ENCODE peak calls at places on chromosomes 13 and 19, in four cellular contexts. C is pancreas, B is thoracic aorta, Z is body of pancreas. J is an unnamed sample.

GRCh38 chr13:113291997-113292862 is 4.8 kb upstream of the LAMP1 start:
- DNase-seq in C (no peak), B (no peak), Z (no peak), J (no peak)

GRCh38 chr13:94138831-94139230 is 340.7 kb downstream of the DCT start:
- DNase-seq in Z (no peak), B (no peak), C (no peak), J (no peak)

GRCh38 chr13:47017476-47017875 is 120.6 kb upstream of the HTR2A start:
- DNase-seq in C (no peak), Z (no peak), B (no peak), J (no peak)

GRCh38 chr19:49182848-49183375 is 25.3 kb downstream of the TRPM4 start:
- DNase-seq in Z (no peak), B (no peak), C (no peak), J (no peak)

GRCh38 chr19:1392939-1393530 is 8.3 kb downstream of the GAMT start:
- DNase-seq in C (no peak), B (no peak), Z (no peak), J (no peak)

GRCh38 chr19:7386769-7387168 is 38.0 kb downstream of the ARHGEF18 start:
- DNase-seq in C (no peak), B (no peak), Z (no peak), J (no peak)

GRCh38 chr19:44684892-44685847 is 13.8 kb upstream of the CEACAM16 start:
- DNase-seq in Z (no peak), C (no peak), B (peak), J (peak)

GRCh38 chr19:42563352-42564210 is 31.1 kb downstream of the CEACAM8 start:
- DNase-seq in Z (peak), C (peak), B (no peak), J (peak)

GRCh38 chr13:48660356-48661076 is 6.8 kb downstream of the CYSLTR2 start:
- DNase-seq in B (no peak), Z (no peak), C (no peak), J (no peak)

GRCh38 chr19:35741216-35741541 is 1.1 kb downstream of the IGFLR1 start:
- DNase-seq in B (no peak), C (no peak), Z (no peak), J (no peak)

GRCh38 chr19:44512326-44513298 is 12.3 kb upstream of the ZNF180 start:
- DNase-seq in B (no peak), Z (no peak), C (no peak), J (peak)

GRCh38 chr13:43331676-43332075 is 308.3 kb downstream of the DNAJC15 start:
- DNase-seq in C (no peak), B (no peak), Z (no peak), J (no peak)

GRCh38 chr13:29978211-29978610 is 127.8 kb upstream of the UBL3 start:
- DNase-seq in Z (no peak), C (no peak), B (no peak), J (no peak)

GRCh38 chr19:40236366-40236765 is 9.9 kb upstream of the CCNP start:
- DNase-seq in Z (no peak), B (no peak), C (no peak), J (no peak)

GRCh38 chr19:36182612-36183454 is 30.6 kb upstream of the COX7A1 start:
- DNase-seq in B (no peak), Z (no peak), C (no peak), J (no peak)

GRCh38 chr19:54172413-54172763 is 572 bp downstream of the TMC4 start:
- DNase-seq in Z (peak), C (no peak), B (no peak), J (no peak)

GRCh38 chr19:51323481-51323891 is 12.0 kb downstream of the IGLON5 start:
- DNase-seq in C (no peak), B (no peak), Z (no peak), J (no peak)

GRCh38 chr13:46866150-46866549 is 30.7 kb downstream of the HTR2A start:
- DNase-seq in Z (peak), C (no peak), B (no peak), J (peak)

GRCh38 chr19:44529541-44529940 is at the start of gene CEACAM20:
- DNase-seq in Z (no peak), C (no peak), B (no peak), J (no peak)

GRCh38 chr13:110698689-110699088 is 7.2 kb downstream of the CARS2 start:
- DNase-seq in B (no peak), C (no peak), Z (no peak), J (no peak)

GRCh38 chr13:103839460-103839859 is 773.2 kb upstream of the SLC10A2 start:
- DNase-seq in C (no peak), B (no peak), Z (no peak), J (no peak)

GRCh38 chr13:95246292-95247082 is 54.8 kb downstream of the ABCC4 start:
- DNase-seq in Z (no peak), B (no peak), C (no peak), J (no peak)

GRCh38 chr19:441213-441823 is 19.5 kb downstream of the SHC2 start:
- DNase-seq in B (no peak), C (no peak), Z (no peak), J (no peak)

GRCh38 chr13:99122171-99122570 is 78.5 kb upstream of the UBAC2 start:
- DNase-seq in B (no peak), Z (no peak), C (no peak), J (no peak)

GRCh38 chr19:10748924-10749434 is 31.1 kb downstream of the DNM2 start:
- DNase-seq in C (peak), B (no peak), Z (peak), J (no peak)

GRCh38 chr13:59229401-59229800 is 934.3 kb downstream of the DIAPH3 start:
- DNase-seq in C (no peak), B (no peak), Z (no peak), J (no peak)

GRCh38 chr19:11038511-11038910 is 50.8 kb upstream of the LDLR start:
- DNase-seq in B (no peak), Z (no peak), C (no peak), J (no peak)

GRCh38 chr13:25988655-25989054 is 63.2 kb downstream of the SHISA2 start:
- DNase-seq in B (no peak), C (no peak), Z (no peak), J (no peak)

GRCh38 chr19:34480971-34481821 is at the start of gene WTIP:
- DNase-seq in B (peak), C (peak), Z (peak), J (peak)

GRCh38 chr19:57688011-57688763 is 6.4 kb downstream of the ZNF551 start:
- DNase-seq in B (no peak), C (no peak), Z (no peak), J (no peak)

GRCh38 chr19:1752757-1753728 is at the start of gene ONECUT3:
- DNase-seq in B (no peak), Z (no peak), C (no peak), J (no peak)

GRCh38 chr19:31174948-31175347 is 174.3 kb downstream of the TSHZ3 start:
- DNase-seq in Z (no peak), B (no peak), C (no peak), J (no peak)

GRCh38 chr19:3513198-3514140 is 7.4 kb downstream of the FZR1 start:
- DNase-seq in B (no peak), Z (peak), C (peak), J (no peak)

GRCh38 chr19:42076375-42076944 is 494 bp downstream of the ZNF574 start:
- DNase-seq in B (no peak), Z (no peak), C (no peak), J (no peak)

GRCh38 chr19:58392945-58393724 is 2.3 kb upstream of the RNF225 start:
- DNase-seq in Z (no peak), C (no peak), B (no peak), J (no peak)

GRCh38 chr19:29811125-29812079 is at the start of gene CCNE1:
- DNase-seq in C (peak), B (peak), Z (peak), J (peak)

GRCh38 chr13:73138276-73138950 is 79.6 kb downstream of the KLF5 start:
- DNase-seq in Z (peak), B (no peak), C (no peak), J (peak)

GRCh38 chr13:84609716-84610115 is 727.4 kb upstream of the SLITRK1 start:
- DNase-seq in C (no peak), Z (no peak), B (no peak), J (no peak)

GRCh38 chr19:5030136-5030820 is 61.4 kb downstream of the KDM4B start:
- DNase-seq in B (no peak), C (no peak), Z (no peak), J (no peak)

GRCh38 chr19:5025027-5025426 is 56.1 kb downstream of the KDM4B start:
- DNase-seq in C (no peak), Z (no peak), B (no peak), J (no peak)

GRCh38 chr19:5028229-5028886 is 59.4 kb downstream of the KDM4B start:
- DNase-seq in B (no peak), C (no peak), Z (no peak), J (no peak)

GRCh38 chr19:5024282-5024681 is 55.4 kb downstream of the KDM4B start:
- DNase-seq in Z (no peak), B (no peak), C (no peak), J (no peak)

DNA sequence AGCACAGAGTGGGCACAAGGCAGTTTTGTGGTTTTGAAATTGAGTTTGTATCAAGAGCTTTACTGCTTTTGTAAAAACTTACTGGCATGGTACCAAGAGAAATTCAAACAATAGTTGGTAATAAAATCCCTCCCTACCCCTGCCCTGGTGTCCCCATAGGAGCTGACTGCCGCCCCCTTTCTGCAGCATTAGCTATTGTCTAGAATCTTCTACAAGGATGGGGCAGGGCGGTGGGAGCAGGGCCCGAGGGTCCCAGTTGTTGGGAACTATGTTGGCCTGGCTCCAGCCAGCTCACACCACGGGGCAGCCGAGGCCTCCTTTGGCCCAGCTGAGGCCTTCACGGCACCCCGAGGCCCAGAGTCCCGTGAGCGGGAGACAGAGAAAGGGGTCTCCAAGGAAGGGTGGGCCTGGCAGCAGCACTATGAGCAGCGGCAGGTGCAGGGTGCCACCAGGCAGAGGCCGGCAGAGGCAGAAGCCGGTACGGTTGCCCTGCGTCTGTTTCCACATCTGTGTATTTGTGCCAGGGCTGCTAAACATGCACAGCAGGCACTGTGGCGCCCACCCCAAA is 57.9 kb downstream of the KDM4B start:
- DNase-seq in C (no peak), Z (no peak), B (no peak), J (no peak)
- TF ChIP-seq CTCF in C (no peak), Z (no peak), B (no peak), J (peak)

DNA sequence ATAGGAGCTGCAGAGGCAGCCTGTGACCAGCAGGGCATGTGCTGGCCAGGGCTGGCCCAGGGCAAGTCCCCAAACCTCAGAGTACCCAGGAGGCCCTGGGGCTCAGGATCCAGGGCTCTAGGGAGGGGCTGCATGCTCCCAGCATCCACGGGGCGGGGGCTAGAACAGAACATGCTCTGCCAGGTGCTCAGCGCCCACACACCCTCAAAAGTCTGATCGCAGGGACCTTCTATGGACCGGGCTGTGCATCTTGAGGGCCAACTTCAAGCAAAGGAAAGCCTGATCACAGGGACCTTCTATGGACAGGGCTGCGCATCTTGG is 33.5 kb downstream of the ELL start:
- DNase-seq in Z (peak), C (no peak), B (no peak), J (no peak)
- TF ChIP-seq CTCF in Z (no peak), C (no peak), B (peak), J (peak)

DNA sequence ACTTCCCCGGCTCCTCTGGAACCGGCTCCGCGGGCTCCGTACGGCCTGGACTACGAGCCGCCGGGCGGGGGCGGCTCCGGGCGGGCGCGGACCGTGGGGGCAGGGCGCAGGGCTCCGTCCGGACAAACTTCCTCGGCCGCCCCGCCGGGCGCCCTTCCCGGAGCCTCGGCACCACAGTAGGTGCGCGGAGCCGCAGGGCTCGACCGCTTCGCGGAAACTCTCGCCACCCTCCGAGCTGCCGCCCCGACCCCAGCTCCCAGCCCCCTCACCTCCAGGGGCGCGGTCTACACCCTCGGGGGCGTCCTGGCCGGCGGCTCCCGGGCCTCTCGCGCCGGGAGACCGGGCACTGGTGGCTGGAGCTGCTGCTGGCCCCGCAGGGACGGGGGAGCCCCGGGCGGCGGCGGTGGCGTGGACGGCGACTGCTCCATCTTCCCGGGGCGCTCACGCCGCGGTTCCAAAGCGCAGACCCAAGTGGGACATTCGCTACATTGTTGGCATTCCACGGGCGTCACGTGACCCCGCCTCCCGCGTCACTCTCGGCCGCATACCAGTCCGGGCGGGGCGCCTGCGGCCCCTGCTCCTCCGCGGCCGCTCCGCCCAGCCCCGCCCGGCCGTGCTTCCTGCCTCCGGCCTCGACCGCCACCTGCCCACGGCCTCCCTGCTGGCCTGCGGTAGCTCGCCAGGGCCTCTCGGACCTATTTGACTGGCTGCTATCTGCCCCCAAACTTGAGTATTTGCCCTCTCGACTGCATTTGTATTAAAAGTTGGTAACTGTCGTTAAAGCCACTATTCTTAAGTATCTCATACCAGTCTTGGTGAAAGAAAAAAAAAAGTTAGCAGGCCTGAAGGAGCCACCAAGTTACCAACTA is at the start of gene LATS2:
- DNase-seq in Z (peak), B (peak), C (peak), J (peak)
- TF ChIP-seq CTCF in Z (no peak), B (no peak), C (no peak), J (peak)

DNA sequence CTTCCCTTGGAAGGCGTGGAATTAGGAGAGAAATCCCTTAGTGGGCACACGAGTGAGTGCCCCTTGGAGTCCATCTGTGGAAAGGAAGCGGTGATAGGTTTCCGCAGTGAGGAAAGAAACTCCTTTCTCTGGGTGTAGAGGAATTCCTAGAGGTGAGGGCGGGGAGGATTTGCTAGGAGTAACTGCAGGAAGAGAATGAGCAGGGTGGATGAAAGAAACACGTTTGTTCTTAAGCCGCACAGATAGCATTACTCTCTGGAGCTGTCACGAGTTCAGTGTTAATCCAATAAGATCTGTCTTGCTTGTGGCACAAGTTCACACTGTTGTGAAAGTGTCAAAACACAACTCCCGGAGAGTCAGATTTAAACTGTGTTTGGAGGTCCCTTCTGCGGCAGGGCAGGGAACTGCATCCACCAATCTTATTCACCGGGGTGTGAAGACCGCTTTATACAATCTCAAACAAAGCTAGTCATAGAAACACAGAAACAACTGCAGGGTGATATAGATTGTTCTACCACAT is 1.2 kb downstream of the KL start:
- DNase-seq in C (no peak), Z (no peak), B (no peak), J (no peak)
- TF ChIP-seq CTCF in C (no peak), Z (peak), B (peak), J (no peak)

DNA sequence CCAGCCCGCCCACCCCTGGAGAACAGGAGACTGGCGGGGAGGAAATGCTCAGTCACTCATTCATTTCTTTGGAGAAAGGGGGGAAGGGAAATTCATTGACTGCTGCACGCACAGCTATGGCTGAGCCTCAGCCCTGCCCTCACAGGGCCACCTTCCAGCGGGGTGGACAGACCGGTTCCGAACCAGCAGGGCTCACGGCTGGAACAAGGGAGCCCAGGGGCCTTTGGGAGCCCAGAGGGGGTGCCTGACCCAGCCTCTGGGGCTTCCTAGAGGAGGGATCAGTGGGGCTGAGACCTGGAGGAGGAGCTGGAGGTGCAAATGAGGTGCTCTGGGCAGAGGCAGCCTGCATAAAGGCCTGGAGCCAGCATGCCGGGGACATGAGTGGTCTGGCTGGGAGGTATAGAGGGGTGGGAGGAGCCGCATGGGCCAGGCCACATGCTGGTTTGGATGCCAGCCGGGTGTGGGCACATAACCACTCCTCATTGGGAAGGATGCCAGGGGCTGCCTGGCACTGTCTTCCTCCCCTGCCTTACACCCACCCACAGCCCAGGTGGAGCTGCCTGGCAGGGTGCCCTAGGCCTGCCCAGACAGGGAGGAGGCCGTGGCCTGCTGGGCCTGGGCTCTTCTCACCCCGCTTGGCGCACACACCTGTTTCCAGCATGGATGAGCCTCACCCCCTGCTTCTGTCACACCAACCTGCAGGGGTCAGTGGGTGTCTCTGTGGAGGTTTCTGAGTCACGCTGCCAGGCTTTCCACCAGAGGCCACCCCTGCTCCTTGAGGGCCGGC is 26.9 kb downstream of the PPP5C start:
- DNase-seq in Z (peak), B (peak), C (peak), J (no peak)
- TF ChIP-seq CTCF in Z (no peak), B (no peak), C (no peak), J (no peak)

GRCh38 chr19:47626238-47626637 is 17.3 kb downstream of the BICRA start:
- DNase-seq in C (no peak), B (no peak), Z (no peak), J (no peak)
- TF ChIP-seq CTCF in C (no peak), B (no peak), Z (no peak), J (no peak)

GRCh38 chr19:14366529-14366928 is 14.7 kb upstream of the ADGRE5 start:
- DNase-seq in Z (peak), C (peak), B (peak), J (no peak)

GRCh38 chr19:14363203-14364097 is 17.8 kb upstream of the ADGRE5 start:
- DNase-seq in Z (peak), B (peak), C (no peak), J (no peak)

GRCh38 chr19:14367016-14367415 is 14.2 kb upstream of the ADGRE5 start:
- DNase-seq in Z (no peak), B (no peak), C (no peak), J (no peak)

GRCh38 chr19:14361824-14362223 is 19.4 kb upstream of the ADGRE5 start:
- DNase-seq in Z (no peak), B (no peak), C (no peak), J (no peak)
- TF ChIP-seq CTCF in Z (no peak), B (no peak), C (no peak), J (no peak)

J was measured in AG09319.